ENCODE peak calls at places on chromosomes 6 and 20, in four cellular contexts. One of them, this sample, is unnamed.

GRCh38 chr6:135212020-135212806 is 31.1 kb downstream of the MYB start:
- DNase-seq in psoas muscle: no peak
- DNase-seq in cardiac muscle cell: no peak
- DNase-seq in HL-60: no peak
- DNase-seq in this sample: no peak

GRCh38 chr6:122476131-122476530 is 4.5 kb upstream of the SERINC1 start:
- DNase-seq in psoas muscle: no peak
- DNase-seq in cardiac muscle cell: peak; percentile 34
- DNase-seq in HL-60: no peak
- DNase-seq in this sample: no peak

GRCh38 chr6:24078200-24078599 is 47.8 kb upstream of the NRSN1 start:
- DNase-seq in psoas muscle: no peak
- DNase-seq in cardiac muscle cell: no peak
- DNase-seq in HL-60: no peak
- DNase-seq in this sample: no peak

GRCh38 chr6:118584906-118585305 is 36.8 kb downstream of the PLN start:
- DNase-seq in psoas muscle: no peak
- DNase-seq in cardiac muscle cell: no peak
- DNase-seq in HL-60: no peak
- DNase-seq in this sample: no peak

GRCh38 chr6:129183681-129184216 is 300.8 kb downstream of the LAMA2 start:
- DNase-seq in psoas muscle: no peak
- DNase-seq in cardiac muscle cell: no peak
- DNase-seq in HL-60: no peak
- DNase-seq in this sample: no peak

GRCh38 chr6:40083141-40083920 is 149.1 kb upstream of the MOCS1 start:
- DNase-seq in psoas muscle: no peak
- DNase-seq in cardiac muscle cell: no peak
- DNase-seq in HL-60: no peak
- DNase-seq in this sample: no peak

GRCh38 chr20:4358566-4358965 is 343.2 kb upstream of the RNF24 start:
- DNase-seq in psoas muscle: no peak
- DNase-seq in cardiac muscle cell: no peak
- DNase-seq in HL-60: no peak
- DNase-seq in this sample: no peak

GRCh38 chr6:112150363-112150762 is 63.0 kb downstream of the FAM229B start:
- DNase-seq in psoas muscle: no peak
- DNase-seq in cardiac muscle cell: no peak
- DNase-seq in HL-60: no peak
- DNase-seq in this sample: no peak

GRCh38 chr6:163229050-163229449 is 185.5 kb upstream of the QKI start:
- DNase-seq in psoas muscle: no peak
- DNase-seq in cardiac muscle cell: no peak
- DNase-seq in HL-60: no peak
- DNase-seq in this sample: no peak

GRCh38 chr6:93416575-93417420 is 2.6 kb downstream of the EPHA7 start:
- DNase-seq in psoas muscle: peak; percentile 48
- DNase-seq in cardiac muscle cell: peak; percentile 78
- DNase-seq in HL-60: no peak
- DNase-seq in this sample: no peak

GRCh38 chr6:159533568-159533967 is 159.5 kb downstream of the SOD2 start:
- DNase-seq in psoas muscle: no peak
- DNase-seq in cardiac muscle cell: no peak
- DNase-seq in HL-60: no peak
- DNase-seq in this sample: no peak

GRCh38 chr20:32820000-32820697 is 395 bp downstream of the MAPRE1 start:
- DNase-seq in psoas muscle: peak; percentile 89
- DNase-seq in cardiac muscle cell: peak; percentile 83
- DNase-seq in HL-60: peak; percentile 40
- DNase-seq in this sample: peak; percentile 88

GRCh38 chr6:49415358-49415757 is 47.7 kb downstream of the MMUT start:
- DNase-seq in psoas muscle: no peak
- DNase-seq in cardiac muscle cell: no peak
- DNase-seq in HL-60: no peak
- DNase-seq in this sample: no peak

GRCh38 chr20:23151008-23151703 is 65.0 kb upstream of the CD93 start:
- DNase-seq in psoas muscle: peak; percentile 27
- DNase-seq in cardiac muscle cell: no peak
- DNase-seq in HL-60: no peak
- DNase-seq in this sample: no peak

GRCh38 chr6:27669798-27670301 is 196.9 kb upstream of the ZNF184 start:
- DNase-seq in psoas muscle: no peak
- DNase-seq in cardiac muscle cell: no peak
- DNase-seq in HL-60: no peak
- DNase-seq in this sample: no peak

GRCh38 chr6:44074383-44075136 is 52.7 kb downstream of the MRPL14 start:
- DNase-seq in psoas muscle: peak; percentile 86
- DNase-seq in cardiac muscle cell: peak; percentile 89
- DNase-seq in HL-60: peak; percentile 64
- DNase-seq in this sample: peak; percentile 82

GRCh38 chr20:46523696-46524328 is 10.5 kb upstream of the ZNF334 start:
- DNase-seq in psoas muscle: no peak
- DNase-seq in cardiac muscle cell: peak; percentile 63
- DNase-seq in HL-60: no peak
- DNase-seq in this sample: no peak

GRCh38 chr20:43925786-43926185 is 11.1 kb downstream of the TOX2 start:
- DNase-seq in psoas muscle: no peak
- DNase-seq in cardiac muscle cell: no peak
- DNase-seq in HL-60: peak; percentile 39
- DNase-seq in this sample: peak; percentile 61

GRCh38 chr20:56826971-56827645 is 198.0 kb downstream of the TFAP2C start:
- DNase-seq in psoas muscle: no peak
- DNase-seq in cardiac muscle cell: no peak
- DNase-seq in HL-60: no peak
- DNase-seq in this sample: no peak

GRCh38 chr20:56843817-56844216 is 214.7 kb downstream of the TFAP2C start:
- DNase-seq in psoas muscle: no peak
- DNase-seq in cardiac muscle cell: no peak
- DNase-seq in HL-60: no peak
- DNase-seq in this sample: no peak

GRCh38 chr6:111990214-111990613 is 63.7 kb upstream of the CCN6 start:
- DNase-seq in psoas muscle: no peak
- DNase-seq in cardiac muscle cell: no peak
- DNase-seq in HL-60: no peak
- DNase-seq in this sample: no peak

GRCh38 chr6:143059616-143060353 is 904 bp upstream of the AIG1 start:
- DNase-seq in psoas muscle: no peak
- DNase-seq in cardiac muscle cell: no peak
- DNase-seq in HL-60: peak; percentile 71
- DNase-seq in this sample: no peak

GRCh38 chr6:353642-354614 is 37.6 kb upstream of the IRF4 start:
- DNase-seq in psoas muscle: no peak
- DNase-seq in cardiac muscle cell: no peak
- DNase-seq in HL-60: no peak
- DNase-seq in this sample: peak; percentile 68

GRCh38 chr6:72032056-72032455 is 145.7 kb downstream of the RIMS1 start:
- DNase-seq in psoas muscle: no peak
- DNase-seq in cardiac muscle cell: no peak
- DNase-seq in HL-60: no peak
- DNase-seq in this sample: no peak

GRCh38 chr6:118650500-118651281 is 700 bp downstream of the CEP85L start:
- DNase-seq in psoas muscle: peak; percentile 76
- DNase-seq in cardiac muscle cell: peak; percentile 51
- DNase-seq in HL-60: no peak
- DNase-seq in this sample: peak; percentile 72

GRCh38 chr20:11912013-11912663 is 5.6 kb upstream of the BTBD3 start:
- DNase-seq in psoas muscle: no peak
- DNase-seq in cardiac muscle cell: peak; percentile 15
- DNase-seq in HL-60: peak; percentile 18
- DNase-seq in this sample: no peak

GRCh38 chr6:149990672-149991402 is 27.1 kb downstream of the ULBP1 start:
- DNase-seq in psoas muscle: no peak
- DNase-seq in cardiac muscle cell: peak; percentile 37
- DNase-seq in HL-60: no peak
- DNase-seq in this sample: no peak

GRCh38 chr6:63347599-63347998 is 27.8 kb upstream of the LGSN start:
- DNase-seq in psoas muscle: no peak
- DNase-seq in cardiac muscle cell: no peak
- DNase-seq in HL-60: no peak
- DNase-seq in this sample: no peak

GRCh38 chr6:90284236-90284744 is 12.4 kb downstream of the BACH2 start:
- DNase-seq in psoas muscle: no peak
- DNase-seq in cardiac muscle cell: no peak
- DNase-seq in HL-60: no peak
- DNase-seq in this sample: no peak

GRCh38 chr6:100449239-100449691 is 15.5 kb downstream of the SIM1 start:
- DNase-seq in psoas muscle: no peak
- DNase-seq in cardiac muscle cell: no peak
- DNase-seq in HL-60: no peak
- DNase-seq in this sample: no peak

GRCh38 chr6:157962601-157963084 is 19.0 kb upstream of the SYNJ2 start:
- DNase-seq in psoas muscle: no peak
- DNase-seq in cardiac muscle cell: no peak
- DNase-seq in HL-60: no peak
- DNase-seq in this sample: no peak

GRCh38 chr6:20238688-20239587 is 26.7 kb upstream of the MBOAT1 start:
- DNase-seq in psoas muscle: no peak
- DNase-seq in cardiac muscle cell: peak; percentile 22
- DNase-seq in HL-60: no peak
- DNase-seq in this sample: no peak

GRCh38 chr6:73236147-73236750 is 11.0 kb upstream of the KHDC1L start:
- DNase-seq in psoas muscle: no peak
- DNase-seq in cardiac muscle cell: no peak
- DNase-seq in HL-60: no peak
- DNase-seq in this sample: no peak
- H3K27ac ChIP-seq in psoas muscle: no peak overlapping the region
- H3K27ac ChIP-seq in cardiac muscle cell: no peak overlapping the region
- H3K27ac ChIP-seq in HL-60: no peak overlapping the region
- H3K27ac ChIP-seq in this sample: no peak overlapping the region

DNA sequence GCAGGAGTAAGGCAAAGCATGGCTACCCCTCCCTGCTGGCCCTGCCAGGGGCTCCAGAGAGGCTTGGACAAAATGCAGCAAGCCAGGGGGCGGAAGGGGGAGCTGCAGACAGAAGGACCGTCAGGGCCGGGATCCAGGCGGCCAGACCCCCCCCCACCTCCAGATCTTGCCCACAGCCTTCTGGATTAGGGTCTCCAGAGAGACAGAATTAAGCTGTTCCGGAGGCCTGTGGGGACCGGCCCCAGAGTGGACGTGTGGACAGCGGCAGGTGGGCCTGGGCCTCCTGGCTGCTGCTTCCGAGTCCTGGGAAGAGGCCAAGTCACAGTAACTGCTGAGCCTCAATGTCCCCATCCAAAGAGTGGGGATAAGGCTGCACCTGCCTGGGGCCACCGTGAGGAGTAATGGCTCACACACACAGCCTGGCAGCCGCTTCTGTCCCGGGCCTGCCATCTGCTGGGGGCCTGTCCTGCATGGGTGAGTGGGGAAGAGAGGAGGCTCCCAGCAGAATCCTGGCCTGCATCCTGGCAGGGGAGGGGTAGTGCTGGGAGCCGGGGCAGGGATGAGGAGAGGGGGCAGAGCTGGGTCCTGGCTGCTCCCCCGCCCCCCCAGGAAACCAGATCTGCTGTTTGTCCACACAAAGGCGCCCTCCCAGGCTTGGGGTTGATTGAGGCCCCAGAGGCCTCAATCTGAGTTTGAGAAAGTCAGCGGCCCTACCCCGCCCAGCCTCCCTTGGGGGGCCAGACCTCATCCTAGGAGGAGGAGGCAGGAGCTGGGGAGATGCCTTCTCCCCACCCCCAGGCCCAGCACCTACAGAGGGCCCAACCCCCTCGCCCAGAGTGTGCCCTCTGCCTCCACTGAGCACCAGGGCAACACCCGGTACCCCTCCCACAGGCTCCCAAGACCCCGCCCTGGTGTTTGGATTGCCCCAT is 3.9 kb downstream of the LAMA5 start:
- DNase-seq in psoas muscle: peak; percentile 55
- DNase-seq in cardiac muscle cell: no peak
- DNase-seq in HL-60: no peak
- DNase-seq in this sample: peak; percentile 63
- TF ChIP-seq CTCF in psoas muscle: no peak
- TF ChIP-seq CTCF in cardiac muscle cell: no peak
- TF ChIP-seq CTCF in HL-60: no peak
- TF ChIP-seq CTCF in this sample: no peak

GRCh38 chr6:5840742-5841141 is 166.0 kb downstream of the NRN1 start:
- DNase-seq in psoas muscle: no peak
- DNase-seq in cardiac muscle cell: no peak
- DNase-seq in HL-60: no peak
- DNase-seq in this sample: no peak
- H3K27ac ChIP-seq in psoas muscle: no peak overlapping the region
- H3K27ac ChIP-seq in cardiac muscle cell: no peak overlapping the region
- H3K27ac ChIP-seq in HL-60: no peak overlapping the region
- H3K27ac ChIP-seq in this sample: no peak overlapping the region

DNA sequence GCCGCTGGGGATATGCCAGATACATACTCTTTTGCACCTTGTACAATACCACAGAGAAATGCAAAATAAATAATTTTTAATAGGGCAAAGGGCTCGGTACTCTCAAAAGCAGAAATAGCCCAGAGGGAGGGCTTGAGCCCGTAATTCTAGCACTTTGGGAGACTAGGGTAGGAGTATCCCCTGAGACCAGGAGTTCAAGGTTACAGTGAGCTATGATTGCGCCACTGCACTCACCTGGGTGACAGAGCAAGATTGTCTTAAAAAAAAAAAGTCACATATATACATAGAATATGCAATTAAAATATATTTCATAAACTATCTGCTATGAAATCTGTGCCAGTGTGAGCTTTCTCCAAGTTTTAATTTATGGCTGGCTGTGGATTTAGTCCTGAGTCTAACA is 818 bp upstream of the TRMT11 start:
- DNase-seq in psoas muscle: no peak
- DNase-seq in cardiac muscle cell: no peak
- DNase-seq in HL-60: no peak
- DNase-seq in this sample: no peak
- TF ChIP-seq CTCF in psoas muscle: no peak
- TF ChIP-seq CTCF in cardiac muscle cell: no peak
- TF ChIP-seq CTCF in HL-60: no peak
- TF ChIP-seq CTCF in this sample: no peak

GRCh38 chr6:108946695-108947094 is 98.5 kb downstream of the ARMC2 start:
- DNase-seq in psoas muscle: no peak
- DNase-seq in cardiac muscle cell: no peak
- DNase-seq in HL-60: no peak
- DNase-seq in this sample: no peak
- H3K27ac ChIP-seq in psoas muscle: peak overlapping the region; percentile 91
- H3K27ac ChIP-seq in cardiac muscle cell: no peak overlapping the region
- H3K27ac ChIP-seq in HL-60: no peak overlapping the region
- H3K27ac ChIP-seq in this sample: peak overlapping the region; percentile 81

GRCh38 chr6:145814501-145815350 is at the start of gene FBXO30:
- DNase-seq in psoas muscle: peak; percentile 93
- DNase-seq in cardiac muscle cell: peak; percentile 90
- DNase-seq in HL-60: peak; percentile 85
- DNase-seq in this sample: peak; percentile 94
- TF ChIP-seq CTCF in psoas muscle: no peak
- TF ChIP-seq CTCF in cardiac muscle cell: peak; percentile 9
- TF ChIP-seq CTCF in HL-60: no peak
- TF ChIP-seq CTCF in this sample: no peak

GRCh38 chr6:144298167-144298671 is 13.1 kb downstream of the UTRN start:
- DNase-seq in psoas muscle: no peak
- DNase-seq in cardiac muscle cell: no peak
- DNase-seq in HL-60: no peak
- DNase-seq in this sample: no peak
- H3K27ac ChIP-seq in psoas muscle: peak overlapping the region; percentile 70
- H3K27ac ChIP-seq in cardiac muscle cell: no peak overlapping the region
- H3K27ac ChIP-seq in HL-60: no peak overlapping the region
- H3K27ac ChIP-seq in this sample: peak overlapping the region; percentile 20

GRCh38 chr6:33583591-33584155 is 3.6 kb upstream of the BAK1 start:
- DNase-seq in psoas muscle: no peak
- DNase-seq in cardiac muscle cell: no peak
- DNase-seq in HL-60: no peak
- DNase-seq in this sample: no peak
- TF ChIP-seq CTCF in psoas muscle: no peak
- TF ChIP-seq CTCF in cardiac muscle cell: peak; percentile 46
- TF ChIP-seq CTCF in HL-60: no peak
- TF ChIP-seq CTCF in this sample: no peak